ENCODE peak calls at places on chromosomes 4 and X, in ten cellular contexts. L is pancreas, N is left ventricle myocardium inferior, I is IMR-90, G is PC-3, P is A549, O is dorsolateral prefrontal cortex, C is uterus, K is hepatocyte, F is cardiac muscle cell. U is an unnamed sample.

GRCh38 chr4:173208420-173208819 is 39.8 kb downstream of the GALNT7 start:
- DNase-seq in L (no peak), N (no peak), I (no peak), G (no peak), P (no peak), O (no peak), C (no peak), K (no peak), F (no peak), U (no peak)

GRCh38 chrX:8044861-8045434 is 117.7 kb upstream of the PNPLA4 start:
- DNase-seq in L (no peak), N (no peak), I (no peak), G (no peak), P (no peak), O (peak; percentile 39), C (no peak), K (no peak), F (no peak), U (no peak)

GRCh38 chrX:144717682-144718081 is 529.6 kb upstream of the SPANXN1 start:
- DNase-seq in L (no peak), N (no peak), I (no peak), G (no peak), P (no peak), O (no peak), C (no peak), K (no peak), F (no peak), U (no peak)

GRCh38 chr4:165974647-165975335 is 101.8 kb downstream of the TLL1 start:
- DNase-seq in L (no peak), N (no peak), I (no peak), G (peak; percentile 55), P (no peak), O (no peak), C (no peak), K (no peak), F (no peak), U (no peak)

GRCh38 chr4:85607624-85608023 is 132.7 kb downstream of the ARHGAP24 start:
- DNase-seq in L (peak; percentile 41), N (no peak), I (no peak), G (no peak), P (no peak), O (no peak), C (no peak), K (no peak), F (no peak), U (no peak)

GRCh38 chr4:5845035-5845905 is 47.6 kb downstream of the CRMP1 start:
- DNase-seq in L (no peak), N (no peak), I (no peak), G (no peak), P (no peak), O (peak; percentile 77), C (peak; percentile 49), K (no peak), F (peak; percentile 69), U (no peak)

GRCh38 chrX:107714196-107714811 is 61.3 kb downstream of the TSC22D3 start:
- DNase-seq in L (no peak), N (no peak), I (no peak), G (no peak), P (no peak), O (no peak), C (no peak), K (no peak), F (no peak), U (no peak)

GRCh38 chr4:24477919-24478318 is 106.4 kb downstream of the DHX15 start:
- DNase-seq in L (no peak), N (peak; percentile 51), I (peak; percentile 89), G (peak; percentile 9), P (no peak), O (no peak), C (no peak), K (peak; percentile 67), F (peak; percentile 12), U (peak; percentile 56)

GRCh38 chr4:87530868-87531267 is 1.7 kb upstream of the SPARCL1 start:
- DNase-seq in L (no peak), N (peak; percentile 67), I (peak; percentile 27), G (no peak), P (no peak), O (peak; percentile 58), C (peak; percentile 96), K (peak; percentile 23), F (no peak), U (peak; percentile 46)

GRCh38 chr4:110099638-110100037 is 98.8 kb downstream of the ELOVL6 start:
- DNase-seq in L (no peak), N (no peak), I (no peak), G (no peak), P (no peak), O (no peak), C (no peak), K (no peak), F (no peak), U (no peak)

GRCh38 chr4:76704133-76704881 is 193.6 kb downstream of the SOWAHB start:
- DNase-seq in L (peak; percentile 53), N (no peak), I (peak; percentile 81), G (peak; percentile 88), P (no peak), O (no peak), C (no peak), K (peak; percentile 76), F (no peak), U (no peak)

GRCh38 chr4:169795585-169795984 is 37.8 kb upstream of the HPF1 start:
- DNase-seq in L (no peak), N (no peak), I (no peak), G (peak; percentile 50), P (no peak), O (no peak), C (no peak), K (no peak), F (peak; percentile 2), U (no peak)

GRCh38 chrX:150258463-150259430 is 104.4 kb upstream of the MAMLD1 start:
- DNase-seq in L (no peak), N (no peak), I (peak; percentile 42), G (no peak), P (no peak), O (no peak), C (no peak), K (no peak), F (no peak), U (no peak)

GRCh38 chrX:46812445-46812844 is 24.4 kb upstream of the RP2 start:
- DNase-seq in L (no peak), N (no peak), I (no peak), G (peak; percentile 86), P (peak; percentile 21), O (no peak), C (no peak), K (no peak), F (no peak), U (no peak)

GRCh38 chr4:53586121-53586816 is 5.0 kb downstream of the LNX1 start:
- DNase-seq in L (no peak), N (no peak), I (peak; percentile 99), G (peak; percentile 71), P (no peak), O (no peak), C (no peak), K (no peak), F (no peak), U (no peak)

GRCh38 chr4:157303471-157303960 is 83.0 kb downstream of the GRIA2 start:
- DNase-seq in L (no peak), N (no peak), I (no peak), G (no peak), P (no peak), O (no peak), C (no peak), K (no peak), F (no peak), U (no peak)

GRCh38 chr4:30718889-30719252 is 1.3 kb upstream of the PCDH7 start:
- DNase-seq in L (no peak), N (no peak), I (peak; percentile 48), G (peak; percentile 33), P (peak; percentile 0), O (no peak), C (peak; percentile 13), K (peak; percentile 39), F (peak; percentile 43), U (no peak)

GRCh38 chrX:99398578-99398977 is 1011.5 kb downstream of the PCDH19 start:
- DNase-seq in L (no peak), N (no peak), I (no peak), G (no peak), P (no peak), O (no peak), C (no peak), K (no peak), F (no peak), U (no peak)

GRCh38 chrX:50863471-50863870 is 47.1 kb upstream of the BMP15 start:
- DNase-seq in L (no peak), N (no peak), I (no peak), G (no peak), P (no peak), O (no peak), C (no peak), K (no peak), F (no peak), U (no peak)

GRCh38 chrX:18894156-18894555 is 89.8 kb downstream of the PHKA2 start:
- DNase-seq in L (no peak), N (no peak), I (no peak), G (no peak), P (no peak), O (no peak), C (no peak), K (no peak), F (no peak), U (peak; percentile 34)
- TF ChIP-seq CTCF in L (no peak), N (no peak), I (no peak), G (no peak), P (no peak), O (no peak), C (no peak), K (no peak), F (no peak), U (no peak)

GRCh38 chr4:15374697-15375096 is 53.1 kb upstream of the C1QTNF7 start:
- DNase-seq in L (no peak), N (no peak), I (peak; percentile 31), G (no peak), P (no peak), O (no peak), C (peak; percentile 29), K (no peak), F (no peak), U (no peak)
- H3K4me3 ChIP-seq in L (no peak overlapping the region), N (peak overlapping the region; percentile 51), I (peak overlapping the region; percentile 44), G (no peak overlapping the region), P (no peak overlapping the region), O (no peak overlapping the region), C (peak overlapping the region; percentile 35), K (no peak overlapping the region), F (no peak overlapping the region), U (peak overlapping the region; percentile 52)

GRCh38 chrX:63428348-63428747 is 77.2 kb upstream of the SPIN4 start:
- DNase-seq in L (no peak), N (no peak), I (peak; percentile 8), G (peak; percentile 90), P (no peak), O (no peak), C (no peak), K (no peak), F (no peak), U (no peak)
- H3K27ac ChIP-seq in L (no peak overlapping the region), N (no peak overlapping the region), I (no peak overlapping the region), G (peak overlapping the region; percentile 96), P (no peak overlapping the region), O (no peak overlapping the region), C (no peak overlapping the region), K (no peak overlapping the region), F (no peak overlapping the region), U (no peak overlapping the region)

DNA sequence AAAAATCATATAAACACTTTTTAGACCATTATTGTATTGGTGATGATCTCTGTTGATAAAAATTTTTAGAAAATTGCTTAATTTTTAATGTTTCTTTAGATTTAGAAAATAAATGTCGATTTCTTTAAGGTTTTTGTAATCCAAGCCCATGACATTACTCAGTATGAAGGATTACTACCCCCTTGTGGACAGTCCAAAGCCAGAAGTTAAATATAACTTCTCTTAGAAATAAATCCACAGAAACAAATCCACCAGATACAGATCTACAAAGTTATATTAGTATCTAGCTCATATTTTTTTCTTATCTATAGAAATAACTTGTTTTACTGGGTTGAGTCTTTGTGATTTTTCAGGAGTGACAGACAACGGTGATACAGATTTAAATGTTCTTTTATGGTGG is 18.9 kb downstream of the TIFA start:
- DNase-seq in L (no peak), N (no peak), I (peak; percentile 52), G (peak; percentile 23), P (no peak), O (no peak), C (no peak), K (peak; percentile 36), F (no peak), U (no peak)
- TF ChIP-seq CTCF in L (no peak), N (peak; percentile 61), I (peak; percentile 55), G (peak; percentile 63), P (peak; percentile 50), O (peak; percentile 17), C (peak; percentile 18), K (peak; percentile 53), F (peak; percentile 52), U (peak; percentile 53)